ENCODE peak calls at places on chromosome 18, in five cellular contexts. N, Y, P, S and E are unnamed samples.

GRCh38 chr18:21897811-21898210 is 157.2 kb downstream of the MIB1 start:
- DNase-seq in Y (no peak), P (peak; percentile 41), N (peak; percentile 63), S (no peak), E (peak; percentile 40)

GRCh38 chr18:25349131-25349925 is 2.6 kb downstream of the ZNF521 start:
- DNase-seq in P (peak; percentile 62), Y (no peak), S (peak; percentile 6), N (peak; percentile 54), E (peak; percentile 25)

GRCh38 chr18:74204543-74205152 is 56.3 kb downstream of the TIMM21 start:
- DNase-seq in N (no peak), P (no peak), Y (no peak), S (no peak), E (no peak)

GRCh38 chr18:78799382-78800089 is 180.1 kb upstream of the SALL3 start:
- DNase-seq in N (no peak), S (no peak), P (no peak), Y (no peak), E (no peak)

GRCh38 chr18:25177631-25178030 is 174.3 kb downstream of the ZNF521 start:
- DNase-seq in N (no peak), Y (no peak), S (no peak), P (no peak), E (no peak)

GRCh38 chr18:75635096-75635495 is 207.6 kb upstream of the SMIM21 start:
- DNase-seq in Y (no peak), S (no peak), P (no peak), N (no peak), E (no peak)

GRCh38 chr18:59662008-59662701 is 35.1 kb downstream of the CCBE1 start:
- DNase-seq in N (no peak), Y (no peak), S (no peak), P (peak; percentile 32), E (no peak)

GRCh38 chr18:54444309-54444914 is 86.7 kb downstream of the C18orf54 start:
- DNase-seq in N (peak; percentile 72), P (peak; percentile 74), Y (no peak), S (peak; percentile 27), E (peak; percentile 64)

GRCh38 chr18:61657066-61657732 is 235.6 kb downstream of the RNF152 start:
- DNase-seq in Y (no peak), S (no peak), N (no peak), P (no peak), E (no peak)

GRCh38 chr18:63979409-63979908 is 9.6 kb downstream of the SERPINB8 start:
- DNase-seq in P (peak; percentile 73), S (peak; percentile 21), Y (no peak), N (peak; percentile 84), E (peak; percentile 71)

GRCh38 chr18:3524706-3525105 is 74.7 kb downstream of the TGIF1 start:
- DNase-seq in P (no peak), Y (no peak), S (no peak), N (no peak), E (peak; percentile 10)

GRCh38 chr18:57807336-57808117 is 4.4 kb upstream of the ATP8B1 start:
- DNase-seq in N (peak; percentile 54), Y (no peak), P (peak; percentile 81), S (no peak), E (peak; percentile 14)

GRCh38 chr18:57801379-57802165 is 1.5 kb downstream of the ATP8B1 start:
- DNase-seq in N (no peak), Y (peak; percentile 54), S (no peak), P (no peak), E (peak; percentile 44)

DNA sequence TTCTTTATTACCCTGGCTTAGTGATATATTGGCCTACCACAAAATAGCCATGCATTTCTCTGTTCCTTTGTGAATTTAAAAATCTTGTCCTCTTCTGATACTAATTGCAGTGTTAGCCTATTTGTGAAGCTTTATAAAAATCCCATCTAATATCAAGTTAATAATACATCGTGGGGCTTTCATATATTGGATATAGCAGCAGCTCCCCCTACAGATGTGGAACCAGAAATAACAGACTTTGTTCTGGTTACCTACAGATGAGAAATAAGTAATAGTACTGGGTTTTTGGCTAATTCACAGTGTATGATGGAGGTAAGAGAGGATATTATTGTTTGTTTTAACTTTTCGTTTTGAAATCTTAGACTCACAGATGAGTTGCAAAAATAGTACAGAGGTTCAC is 1661.7 kb upstream of the PIK3C3 start:
- DNase-seq in S (no peak), N (peak; percentile 3), Y (no peak), P (no peak), E (no peak)
- TF ChIP-seq CTCF in S (peak; percentile 30), N (peak; percentile 17), Y (no peak), P (peak; percentile 35), E (no peak)

GRCh38 chr18:55478301-55478660 is 109.7 kb downstream of the TCF4 start:
- DNase-seq in S (no peak), P (peak; percentile 56), Y (no peak), N (peak; percentile 15), E (peak; percentile 34)
- H3K4me3 ChIP-seq in S (peak overlapping the region; percentile 67), P (peak overlapping the region; percentile 40), Y (peak overlapping the region; percentile 46), N (peak overlapping the region; percentile 60), E (peak overlapping the region; percentile 62)

DNA sequence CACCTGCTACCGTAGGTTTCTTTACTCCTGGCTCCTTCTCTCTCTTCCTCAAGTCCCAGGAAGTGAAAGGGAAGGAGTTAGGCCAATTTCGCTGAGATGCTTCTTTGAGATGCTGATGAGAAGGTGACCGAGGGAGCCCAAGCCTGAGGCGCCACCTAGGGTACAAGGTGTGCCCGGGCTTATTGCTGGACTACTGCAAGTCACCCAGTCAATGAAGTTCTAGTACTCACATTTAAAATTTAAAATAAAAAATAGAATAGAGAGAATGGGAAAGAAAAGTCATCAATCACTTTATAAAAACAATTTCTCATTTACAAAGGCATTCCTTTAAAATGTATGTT is 45.3 kb downstream of the ACAA2 start:
- DNase-seq in N (peak; percentile 83), S (peak; percentile 43), Y (peak; percentile 64), P (peak; percentile 80), E (peak; percentile 73)
- TF ChIP-seq CTCF in N (peak; percentile 85), S (peak; percentile 85), Y (peak; percentile 36), P (peak; percentile 91), E (peak; percentile 79)

DNA sequence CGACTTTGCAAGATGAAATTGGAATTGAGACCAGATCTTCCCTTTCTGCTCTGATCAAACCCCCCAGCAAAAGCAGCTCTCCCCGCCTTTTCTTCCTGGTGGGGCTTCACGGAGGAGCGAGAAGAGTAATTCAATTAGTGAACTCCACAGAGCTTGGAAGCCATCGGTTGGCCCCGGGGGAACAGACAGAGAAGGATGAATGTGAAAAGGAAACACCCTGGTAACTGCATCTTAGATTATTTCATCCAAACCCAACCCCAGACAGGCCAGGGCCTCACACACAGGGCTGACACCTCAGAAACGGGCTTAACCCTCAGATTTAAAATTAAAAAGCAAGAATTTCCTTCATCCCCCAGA is 18.3 kb downstream of the SMAD7 start:
- DNase-seq in Y (no peak), N (no peak), P (no peak), S (no peak), E (no peak)
- H3K4me3 ChIP-seq in Y (no peak overlapping the region), N (no peak overlapping the region), P (no peak overlapping the region), S (no peak overlapping the region), E (no peak overlapping the region)

GRCh38 chr18:66495844-66496243 is 108.0 kb downstream of the CDH19 start:
- DNase-seq in P (peak; percentile 48), Y (no peak), N (peak; percentile 20), S (no peak), E (peak; percentile 2)
- TF ChIP-seq CTCF in P (peak; percentile 39), Y (no peak), N (peak; percentile 32), S (no peak), E (no peak)

GRCh38 chr18:42268793-42269192 is 313.8 kb downstream of the PIK3C3 start:
- DNase-seq in P (no peak), S (no peak), N (no peak), Y (no peak), E (no peak)
- H3K4me3 ChIP-seq in P (no peak overlapping the region), S (no peak overlapping the region), N (no peak overlapping the region), Y (no peak overlapping the region), E (no peak overlapping the region)

GRCh38 chr18:9362869-9363268 is 28.3 kb downstream of the TWSG1 start:
- DNase-seq in S (no peak), P (no peak), N (no peak), Y (no peak), E (no peak)

GRCh38 chr18:9364242-9364641 is 29.7 kb downstream of the TWSG1 start:
- DNase-seq in N (no peak), P (no peak), S (no peak), Y (no peak), E (no peak)

GRCh38 chr18:9365406-9365805 is 30.8 kb downstream of the TWSG1 start:
- DNase-seq in S (no peak), N (no peak), Y (no peak), P (peak; percentile 36), E (no peak)

GRCh38 chr18:9361191-9361590 is 26.6 kb downstream of the TWSG1 start:
- DNase-seq in P (no peak), S (no peak), N (no peak), Y (no peak), E (peak; percentile 61)

DNA sequence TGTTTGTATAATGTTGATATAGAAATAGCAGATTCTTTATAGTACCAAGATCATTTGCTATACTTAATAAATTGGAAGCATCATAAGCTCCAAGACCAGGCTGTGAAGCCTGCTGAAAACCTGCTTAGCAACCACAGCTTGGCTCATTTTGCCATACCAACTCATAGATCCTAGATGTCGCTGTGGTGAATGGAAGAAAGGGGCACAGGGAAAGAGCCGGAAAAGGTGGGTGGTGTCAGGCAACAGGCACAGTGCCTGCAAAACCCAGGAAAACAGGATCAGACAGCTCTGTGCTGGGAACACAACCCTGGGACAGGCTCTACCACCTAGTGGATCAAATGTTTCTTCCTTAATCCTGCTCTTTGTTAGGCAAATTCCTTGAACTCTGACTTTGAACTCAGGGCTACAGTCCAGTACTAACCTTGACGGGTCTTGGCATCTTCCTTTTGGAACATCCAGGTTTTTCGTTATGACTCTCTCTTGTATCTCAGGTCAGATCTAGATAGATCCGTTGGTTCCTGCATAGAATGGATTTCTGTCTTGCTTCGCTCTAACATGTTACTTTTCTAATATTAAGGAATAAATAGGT is 31.6 kb downstream of the TWSG1 start:
- DNase-seq in Y (peak; percentile 56), P (peak; percentile 52), S (no peak), N (peak; percentile 77), E (peak; percentile 33)
- TF ChIP-seq CTCF in Y (peak; percentile 55), P (peak; percentile 44), S (peak; percentile 40), N (peak; percentile 31), E (peak; percentile 34)

GRCh38 chr18:11695736-11696135 is 6.7 kb downstream of the GNAL start:
- DNase-seq in Y (no peak), P (no peak), N (no peak), S (no peak), E (no peak)

GRCh38 chr18:11689031-11689971 is at the start of gene GNAL:
- DNase-seq in Y (peak; percentile 75), S (peak; percentile 67), N (peak; percentile 92), P (peak; percentile 88), E (peak; percentile 87)

DNA sequence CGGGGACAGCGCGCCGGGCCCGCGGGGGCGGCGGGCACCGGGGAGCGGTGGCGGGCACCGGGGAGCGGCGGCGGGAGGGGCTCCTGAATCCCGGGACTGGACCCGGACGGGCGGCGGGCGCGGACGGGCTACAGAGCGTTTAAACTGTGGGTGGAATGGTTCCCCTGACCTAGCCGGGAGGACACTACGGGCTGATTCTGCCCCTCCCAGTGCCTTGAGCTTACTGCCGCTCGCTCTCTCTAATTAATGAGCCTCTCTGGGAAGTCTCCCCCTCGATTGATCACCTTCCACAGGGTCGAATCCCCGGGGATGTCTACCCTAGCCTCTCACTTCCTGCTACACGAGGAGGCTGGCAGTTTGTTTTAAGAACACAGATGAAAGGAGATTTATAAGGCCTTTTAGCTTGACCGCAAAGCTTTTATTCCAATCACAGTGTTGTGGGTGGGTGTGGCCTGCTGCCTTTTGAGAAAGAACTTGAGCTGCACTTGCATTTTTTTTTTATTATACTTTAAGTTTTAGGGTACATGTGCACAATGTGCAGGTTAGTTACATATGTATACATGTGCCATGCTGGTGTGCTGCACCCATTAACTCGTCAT is 1.0 kb downstream of the GNAL start:
- DNase-seq in N (no peak), S (no peak), P (peak; percentile 10), Y (no peak), E (peak; percentile 9)
- H3K4me3 ChIP-seq in N (peak overlapping the region; percentile 40), S (peak overlapping the region; percentile 58), P (peak overlapping the region; percentile 29), Y (peak overlapping the region; percentile 69), E (no peak overlapping the region)